ENCODE peak calls at places on chromosomes 7 and 10, in four cellular contexts. E, F, K and N are unnamed samples.

GRCh38 chr10:44817961-44818649 is 93.0 kb upstream of the TMEM72 start:
- DNase-seq in F (no peak), K (no peak), E (no peak), N (no peak)

GRCh38 chr10:96896884-96897589 is 64.9 kb downstream of the LCOR start:
- DNase-seq in E (no peak), K (no peak), F (no peak), N (no peak)

GRCh38 chr10:36612436-36612835 is 513.0 kb upstream of the ANKRD30A start:
- DNase-seq in K (no peak), F (no peak), E (no peak), N (no peak)

GRCh38 chr10:113180401-113181154 is 230.5 kb downstream of the TCF7L2 start:
- DNase-seq in F (peak; percentile 40), E (no peak), K (no peak), N (no peak)

GRCh38 chr10:84447701-84448400 is 119.5 kb downstream of the CCSER2 start:
- DNase-seq in K (no peak), F (no peak), E (no peak), N (no peak)

GRCh38 chr7:13016633-13017324 is 329.3 kb downstream of the ARL4A start:
- DNase-seq in K (no peak), E (peak; percentile 86), F (no peak), N (no peak)

GRCh38 chr7:130294314-130294713 is 1.4 kb downstream of the CPA4 start:
- DNase-seq in K (no peak), F (no peak), E (no peak), N (no peak)

GRCh38 chr10:14220026-14220425 is 110.7 kb downstream of the FRMD4A start:
- DNase-seq in K (no peak), E (no peak), F (no peak), N (no peak)

GRCh38 chr7:39734605-39735004 is 111.2 kb downstream of the RALA start:
- DNase-seq in E (no peak), K (no peak), F (no peak), N (no peak)

GRCh38 chr10:29257106-29257783 is 31.6 kb upstream of the LYZL1 start:
- DNase-seq in K (no peak), F (no peak), E (no peak), N (peak; percentile 67)

GRCh38 chr10:25768167-25768566 is 165.9 kb upstream of the MYO3A start:
- DNase-seq in F (peak; percentile 11), K (no peak), E (no peak), N (no peak)

GRCh38 chr10:110709964-110710587 is 65.9 kb downstream of the RBM20 start:
- DNase-seq in K (no peak), E (no peak), F (no peak), N (no peak)

GRCh38 chr7:98200364-98200763 is 10.9 kb upstream of the BHLHA15 start:
- DNase-seq in F (no peak), E (no peak), K (no peak), N (no peak)

GRCh38 chr7:69245646-69246045 is 352.6 kb upstream of the AUTS2 start:
- DNase-seq in E (no peak), K (no peak), F (no peak), N (no peak)

GRCh38 chr7:12431886-12432285 is 28.2 kb upstream of the VWDE start:
- DNase-seq in K (no peak), F (no peak), E (peak; percentile 3), N (no peak)

DNA sequence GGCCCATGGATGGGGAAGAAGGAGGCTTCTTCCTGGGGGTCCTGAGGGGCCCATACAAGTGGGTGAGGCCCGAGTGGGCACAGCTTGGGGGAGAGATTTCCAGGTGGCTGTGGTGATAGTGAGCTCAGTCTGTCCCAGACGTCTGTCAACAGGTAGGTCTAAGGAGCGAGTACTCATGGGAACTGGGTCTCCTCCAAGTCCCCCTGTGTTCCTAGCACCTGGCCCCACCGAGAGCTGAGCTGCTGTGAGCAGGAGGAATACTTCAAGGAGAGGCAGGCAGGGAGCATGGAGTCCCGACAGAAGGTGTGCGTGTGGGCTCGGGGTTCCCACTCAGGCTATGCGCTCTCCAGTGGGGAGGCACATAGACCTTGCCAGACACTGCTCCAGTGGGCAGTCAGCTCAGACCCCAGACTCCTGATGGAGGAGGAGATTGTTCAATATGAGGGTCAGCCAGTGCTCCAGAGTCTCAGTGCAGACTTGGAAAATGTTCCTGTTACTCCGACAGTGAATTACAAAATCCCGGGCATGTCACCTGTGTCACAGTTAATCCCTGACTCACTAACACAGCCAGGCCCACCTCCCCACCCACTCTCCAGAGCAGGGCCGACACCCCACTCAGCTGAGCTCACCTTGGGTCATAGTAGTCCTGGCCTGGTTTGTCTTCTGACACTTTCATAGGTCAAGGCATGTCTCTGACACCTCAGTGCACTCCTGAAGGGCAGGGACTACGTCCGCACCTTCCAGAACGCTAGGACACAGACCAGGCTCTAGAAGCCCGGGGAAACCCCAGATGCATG is 28.2 kb upstream of the C10orf53 start:
- DNase-seq in F (no peak), E (no peak), K (no peak), N (no peak)
- TF ChIP-seq REST in F (no peak), E (no peak), K (no peak), N (no peak)

GRCh38 chr10:79170226-79170752 is 101.5 kb downstream of the ZMIZ1 start:
- DNase-seq in K (no peak), E (no peak), F (no peak), N (no peak)

GRCh38 chr10:79173582-79174262 is 105.0 kb downstream of the ZMIZ1 start:
- DNase-seq in E (no peak), K (no peak), F (no peak), N (no peak)

GRCh38 chr10:79171504-79171903 is 102.7 kb downstream of the ZMIZ1 start:
- DNase-seq in F (no peak), K (no peak), E (no peak), N (no peak)

GRCh38 chr10:79176052-79176501 is 107.3 kb downstream of the ZMIZ1 start:
- DNase-seq in E (no peak), K (no peak), F (no peak), N (no peak)

DNA sequence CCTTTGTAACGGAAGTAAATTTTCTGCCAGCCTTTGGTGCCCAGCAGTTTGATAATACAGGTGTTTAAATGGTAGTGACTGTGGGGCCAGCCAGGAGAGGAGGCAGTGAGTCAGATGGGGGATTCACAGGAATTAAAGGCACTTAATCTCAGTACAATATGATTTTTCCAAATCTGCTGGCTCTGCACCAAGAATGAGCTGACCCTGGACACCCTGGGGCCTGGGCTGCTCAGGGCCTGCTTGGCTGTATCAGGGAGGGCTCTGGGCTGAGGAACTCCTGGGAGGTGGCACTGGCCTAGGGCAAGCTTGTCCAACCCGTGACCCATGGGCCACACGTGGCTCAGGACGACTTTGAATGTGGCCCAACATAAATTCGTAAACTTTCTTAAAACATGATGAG is 104.1 kb downstream of the ZMIZ1 start:
- DNase-seq in F (no peak), K (no peak), E (no peak), N (no peak)
- TF ChIP-seq GABPA in F (no peak), K (no peak), E (no peak), N (no peak)

DNA sequence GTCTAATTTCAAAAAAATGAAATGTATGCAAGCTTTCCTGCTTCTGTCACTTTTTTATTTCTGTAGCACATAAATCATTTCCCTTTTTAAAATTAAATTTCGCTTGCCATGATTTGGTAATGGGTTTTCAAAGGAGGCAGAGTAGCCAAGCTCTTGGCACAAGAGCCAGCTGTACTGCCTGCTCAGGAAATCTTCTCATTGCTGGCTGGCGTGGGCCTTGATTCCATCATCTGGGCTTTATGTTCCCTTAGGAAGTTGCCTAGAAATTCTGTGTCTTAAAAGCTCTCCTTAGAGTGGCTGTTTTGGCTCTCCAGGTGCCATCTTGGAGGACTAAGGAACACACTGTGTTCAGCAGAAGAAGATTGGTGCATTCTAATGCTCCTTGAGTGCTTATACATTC is 107.4 kb downstream of the ARID5B start:
- DNase-seq in E (no peak), F (no peak), K (no peak), N (no peak)
- TF ChIP-seq CTCF in E (no peak), F (no peak), K (no peak), N (no peak)

DNA sequence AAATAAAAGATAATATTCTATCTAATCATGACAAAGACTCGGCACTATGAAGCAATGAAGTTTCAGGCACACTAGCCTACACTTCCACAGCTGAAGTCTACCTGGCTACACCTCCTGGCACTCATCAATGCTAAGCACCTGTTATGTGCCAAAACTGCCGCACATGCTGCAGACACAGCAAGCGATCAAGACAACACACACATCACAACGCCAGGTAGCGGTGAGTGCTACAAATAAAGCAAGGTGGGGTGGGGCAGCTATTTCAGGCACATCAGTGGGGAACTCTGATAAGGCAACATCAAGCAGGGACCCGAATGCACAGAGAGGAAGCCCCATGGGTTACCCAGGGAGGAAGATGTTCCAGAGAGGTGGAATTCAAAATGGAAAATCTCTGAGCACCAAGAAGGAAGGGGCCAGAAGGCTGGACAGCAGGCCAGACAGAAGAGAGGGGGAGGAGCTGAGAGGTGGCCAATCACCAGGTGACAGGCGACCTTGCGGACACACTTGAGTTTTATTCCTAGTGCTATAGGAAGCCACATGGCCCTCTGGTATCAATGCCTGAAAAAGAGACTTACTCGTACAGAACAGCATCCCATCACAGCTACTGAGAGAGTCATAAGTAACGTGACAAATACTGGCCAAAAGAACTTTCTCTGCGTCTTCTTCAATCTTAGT is 8.1 kb downstream of the PSAP start:
- DNase-seq in E (no peak), F (no peak), K (peak; percentile 44), N (no peak)
- TF ChIP-seq REST in E (no peak), F (no peak), K (no peak), N (no peak)

GRCh38 chr7:77696643-77697534 is 630 bp downstream of the RSBN1L start:
- DNase-seq in E (peak; percentile 59), K (peak; percentile 63), F (peak; percentile 89), N (no peak)
- TF ChIP-seq GABPA in E (no peak), K (no peak), F (no peak), N (no peak)

GRCh38 chr10:99548041-99548530 is 15.3 kb downstream of the NKX2-3 start:
- DNase-seq in E (peak; percentile 32), K (no peak), F (peak; percentile 35), N (peak; percentile 35)
- TF ChIP-seq CTCF in E (peak; percentile 69), K (no peak), F (peak; percentile 44), N (peak; percentile 40)

DNA sequence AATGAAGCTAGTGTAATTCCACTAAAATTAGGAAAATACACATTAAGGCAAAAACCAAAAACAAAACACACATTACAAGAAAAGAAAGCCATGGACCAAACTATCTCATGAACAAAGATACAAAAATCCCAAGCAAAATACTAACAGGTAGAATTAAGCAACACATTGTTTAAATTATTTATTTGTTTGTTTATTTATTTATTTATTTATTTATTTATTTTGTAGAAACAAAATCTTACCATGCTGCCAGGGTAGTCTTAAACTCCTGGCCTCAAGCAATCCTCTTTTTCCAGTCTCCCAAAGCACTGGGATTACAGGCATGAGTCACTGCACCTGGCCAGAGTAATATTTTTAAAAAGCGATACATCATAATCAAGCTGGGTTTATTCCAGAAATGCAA is 6.8 kb upstream of the SLC29A3 start:
- DNase-seq in K (no peak), F (no peak), E (no peak), N (no peak)
- TF ChIP-seq REST in K (no peak), F (no peak), E (no peak), N (no peak)

GRCh38 chr7:74023037-74023436 is 4.9 kb upstream of the ELN start:
- DNase-seq in E (peak; percentile 15), K (peak; percentile 49), F (peak; percentile 83), N (no peak)
- TF ChIP-seq GABPA in E (no peak), K (no peak), F (no peak), N (no peak)

DNA sequence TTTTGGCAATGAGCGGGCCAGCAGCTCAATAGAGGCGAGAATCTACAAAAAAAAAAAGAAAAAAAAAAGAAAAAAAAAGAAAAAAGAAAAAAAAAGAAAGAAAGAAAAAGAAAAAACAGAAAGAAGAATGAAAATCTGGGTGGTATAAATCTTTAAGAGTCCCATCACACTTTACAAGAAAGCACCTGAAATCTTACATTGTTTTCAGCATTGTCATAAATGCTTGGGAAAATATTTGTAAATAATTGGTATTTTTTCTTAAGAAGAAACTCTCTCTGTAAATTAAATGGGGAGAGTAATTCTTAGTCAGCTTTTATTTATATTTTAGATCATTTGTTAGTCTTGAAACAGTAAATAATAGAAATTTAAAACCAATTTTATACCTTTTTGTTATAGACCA is 38.2 kb downstream of the NDUFB2 start:
- DNase-seq in K (no peak), F (no peak), E (no peak), N (no peak)
- TF ChIP-seq CTCF in K (no peak), F (no peak), E (no peak), N (no peak)